ENCODE peak calls at places on chromosomes 6 and 20, in seven cellular contexts. I is activated CD4-positive, alpha-beta T cell treated with anti-CD3 and anti-CD28 coated beads, Interleukin-2, amount 50 U/mL, for 24 hours; C is GM12892; Y is EL; M is effector memory CD8-positive, alpha-beta T cell; N is Kasumi-1; O is AG08395. L is an unnamed sample.

GRCh38 chr20:59016795-59017492 is 2.3 kb upstream of the TUBB1 start:
- DNase-seq in M (no peak), C (no peak), O (no peak), Y (no peak), I (no peak), N (no peak), L (no peak)

GRCh38 chr20:48656661-48657211 is 171.1 kb downstream of the PREX1 start:
- DNase-seq in N (no peak), Y (no peak), I (no peak), C (no peak), M (no peak), O (no peak), L (no peak)

GRCh38 chr6:15894973-15895858 is 232.4 kb upstream of the DTNBP1 start:
- DNase-seq in M (no peak), C (no peak), O (no peak), I (no peak), N (no peak), Y (no peak), L (no peak)

GRCh38 chr6:31156647-31157046 is 955 bp downstream of the CCHCR1 start:
- DNase-seq in M (no peak), Y (no peak), N (no peak), I (no peak), O (no peak), C (no peak), L (no peak)

GRCh38 chr20:2986466-2986865 is 57.0 kb upstream of the GNRH2 start:
- DNase-seq in N (peak), C (no peak), Y (peak), I (peak), O (peak), M (no peak), L (peak)

GRCh38 chr6:135025775-135026174 is 28.8 kb downstream of the HBS1L start:
- DNase-seq in I (no peak), O (no peak), Y (no peak), M (no peak), N (no peak), C (no peak), L (no peak)

GRCh38 chr6:161486903-161487531 is 213.2 kb upstream of the AGPAT4 start:
- DNase-seq in N (no peak), I (no peak), C (no peak), M (no peak), O (no peak), Y (no peak), L (peak)

GRCh38 chr6:21005816-21006553 is 471.7 kb downstream of the CDKAL1 start:
- DNase-seq in M (no peak), O (peak), C (no peak), N (no peak), Y (peak), I (no peak), L (peak)

GRCh38 chr6:105458552-105458951 is 55.7 kb upstream of the PREP start:
- DNase-seq in I (no peak), C (no peak), M (no peak), N (no peak), O (no peak), Y (no peak), L (peak)

GRCh38 chr6:72677740-72678139 is 55.9 kb downstream of the KCNQ5 start:
- DNase-seq in I (no peak), Y (no peak), N (no peak), M (no peak), O (no peak), C (no peak), L (no peak)

GRCh38 chr6:168022488-168023321 is 25.2 kb downstream of the KIF25 start:
- DNase-seq in M (no peak), N (no peak), O (no peak), Y (no peak), C (no peak), I (no peak), L (no peak)

GRCh38 chr6:37868447-37868825 is 48.9 kb downstream of the ZFAND3 start:
- DNase-seq in M (no peak), Y (peak), N (no peak), O (peak), I (no peak), C (no peak), L (no peak)

GRCh38 chr6:145214570-145214969 is 520.8 kb downstream of the EPM2A start:
- DNase-seq in O (peak), M (no peak), C (no peak), N (peak), Y (peak), I (no peak), L (no peak)

GRCh38 chr6:163823577-163823976 is 409.1 kb downstream of the QKI start:
- DNase-seq in C (no peak), N (no peak), I (no peak), M (no peak), O (no peak), Y (no peak), L (no peak)

GRCh38 chr20:39029324-39029820 is 67.2 kb downstream of the DHX35 start:
- DNase-seq in O (no peak), M (no peak), Y (no peak), N (no peak), C (no peak), I (no peak), L (no peak)

GRCh38 chr6:558089-558488 is 98.8 kb downstream of the HUS1B start:
- DNase-seq in M (no peak), Y (no peak), C (no peak), N (peak), O (peak), I (no peak), L (no peak)

GRCh38 chr6:7617954-7618764 is 28.2 kb downstream of the SNRNP48 start:
- DNase-seq in I (no peak), Y (peak), N (peak), C (no peak), O (peak), M (no peak), L (peak)

GRCh38 chr6:108068618-108069017 is 5.9 kb downstream of the OSTM1 start:
- DNase-seq in O (no peak), I (no peak), C (no peak), M (no peak), N (no peak), Y (no peak), L (no peak)

GRCh38 chr6:140041571-140042332 is 667.3 kb upstream of the CITED2 start:
- DNase-seq in M (no peak), C (no peak), N (no peak), O (no peak), Y (no peak), I (no peak), L (no peak)

GRCh38 chr6:148608211-148608951 is 138.4 kb upstream of the UST start:
- DNase-seq in N (peak), C (no peak), M (no peak), I (no peak), Y (peak), O (no peak), L (peak)

GRCh38 chr6:145247677-145248419 is 487.5 kb downstream of the EPM2A start:
- DNase-seq in C (no peak), M (no peak), I (no peak), O (peak), N (no peak), Y (peak), L (peak)

GRCh38 chr6:84766118-84766683 is 1.8 kb upstream of the TBX18 start:
- DNase-seq in C (no peak), O (no peak), N (no peak), M (no peak), Y (no peak), I (no peak), L (no peak)

GRCh38 chr20:33812673-33813462 is 1.7 kb downstream of the CHMP4B start:
- DNase-seq in I (no peak), M (no peak), N (peak), Y (peak), O (peak), C (no peak), L (no peak)

GRCh38 chr6:43709654-43710303 is 22.2 kb upstream of the MRPS18A start:
- DNase-seq in N (no peak), M (no peak), Y (no peak), I (no peak), C (no peak), O (no peak), L (no peak)

GRCh38 chr6:151493495-151494234 is at the start of gene CCDC170:
- DNase-seq in Y (peak), M (no peak), O (peak), I (no peak), N (no peak), C (no peak), L (no peak)

GRCh38 chr6:170024940-170025339 is 265.9 kb downstream of the DLL1 start:
- DNase-seq in I (no peak), O (peak), N (no peak), C (no peak), Y (peak), M (no peak), L (peak)

GRCh38 chr6:105803439-105803838 is 282.7 kb upstream of the PRDM1 start:
- DNase-seq in Y (no peak), O (no peak), N (no peak), M (no peak), I (no peak), C (no peak), L (no peak)